ENCODE peak calls at places on chromosomes 7 and 10, in nine cellular contexts. I is ascending aorta, R is neural progenitor cell, K is adrenal gland, Y is cardiac muscle cell, Z is hepatocyte, X is A549, B is tibial artery, L is upper lobe of left lung. A is an unnamed sample. For H3K4me1, the result is how much of the 10 kb centered on the place peaks cover.

GRCh38 chr10:33773895-33774480 is 439.5 kb upstream of the NRP1 start:
- DNase-seq in I (no peak), R (no peak), K (no peak), Y (no peak), Z (no peak), X (no peak), B (no peak), L (no peak), A (no peak)

GRCh38 chr10:13698217-13698616 is 111.5 kb downstream of the PRPF18 start:
- DNase-seq in I (no peak), R (no peak), K (no peak), Y (peak), Z (no peak), X (no peak), B (no peak), L (no peak), A (no peak)

GRCh38 chr10:88893611-88894010 is 13.6 kb downstream of the STAMBPL1 start:
- DNase-seq in I (no peak), R (no peak), K (peak), Y (peak), Z (no peak), X (no peak), B (no peak), L (no peak), A (no peak)

GRCh38 chr7:32214913-32215312 is 144.7 kb upstream of the PDE1C start:
- DNase-seq in I (no peak), R (no peak), K (no peak), Y (no peak), Z (no peak), X (no peak), B (no peak), L (no peak), A (no peak)

GRCh38 chr7:106199813-106200364 is 84.9 kb downstream of the NAMPT start:
- DNase-seq in I (no peak), R (no peak), K (no peak), Y (no peak), Z (no peak), X (no peak), B (no peak), L (no peak), A (no peak)

GRCh38 chr10:124911124-124912051 is 30.5 kb upstream of the ZRANB1 start:
- DNase-seq in I (no peak), R (no peak), K (peak), Y (peak), Z (no peak), X (no peak), B (no peak), L (no peak), A (no peak)

GRCh38 chr7:134712196-134712595 is 65.5 kb downstream of the BPGM start:
- DNase-seq in I (no peak), R (no peak), K (no peak), Y (no peak), Z (no peak), X (no peak), B (no peak), L (no peak), A (no peak)

GRCh38 chr7:116678812-116679211 is 6.8 kb downstream of the MET start:
- DNase-seq in I (no peak), R (no peak), K (no peak), Y (no peak), Z (no peak), X (no peak), B (no peak), L (no peak), A (no peak)

GRCh38 chr7:120951826-120952225 is 1.2 kb downstream of the ING3 start:
- DNase-seq in I (no peak), R (peak), K (no peak), Y (no peak), Z (no peak), X (no peak), B (no peak), L (no peak), A (no peak)

GRCh38 chr7:30692438-30692837 is 10.2 kb upstream of the CRHR2 start:
- DNase-seq in I (no peak), R (no peak), K (no peak), Y (no peak), Z (no peak), X (no peak), B (no peak), L (no peak), A (no peak)

GRCh38 chr7:46291064-46291463 is 370.0 kb upstream of the IGFBP3 start:
- DNase-seq in I (no peak), R (no peak), K (no peak), Y (peak), Z (peak), X (no peak), B (no peak), L (peak), A (no peak)

GRCh38 chr10:86666538-86666937 is 1.8 kb upstream of the LDB3 start:
- DNase-seq in I (no peak), R (no peak), K (no peak), Y (no peak), Z (no peak), X (no peak), B (peak), L (no peak), A (no peak)

GRCh38 chr10:10777723-10778122 is 239.9 kb upstream of the CELF2 start:
- DNase-seq in I (no peak), R (no peak), K (no peak), Y (no peak), Z (no peak), X (no peak), B (no peak), L (no peak), A (no peak)

GRCh38 chr7:151404216-151405011 is 5.4 kb downstream of the WDR86 start:
- DNase-seq in I (no peak), R (no peak), K (no peak), Y (peak), Z (peak), X (peak), B (no peak), L (peak), A (no peak)

GRCh38 chr7:108073305-108074070 is 56.7 kb downstream of the LAMB4 start:
- DNase-seq in I (no peak), R (no peak), K (no peak), Y (no peak), Z (no peak), X (no peak), B (no peak), L (no peak), A (no peak)

GRCh38 chr10:122363311-122363710 is 11.2 kb upstream of the PLEKHA1 start:
- DNase-seq in I (no peak), R (no peak), K (no peak), Y (no peak), Z (no peak), X (no peak), B (no peak), L (no peak), A (no peak)

GRCh38 chr7:47576031-47576908 is 5.6 kb downstream of the TNS3 start:
- DNase-seq in I (no peak), R (peak), K (peak), Y (peak), Z (peak), X (peak), B (peak), L (peak), A (no peak)

GRCh38 chr10:58431903-58432302 is 46.7 kb downstream of the TFAM start:
- DNase-seq in I (no peak), R (no peak), K (no peak), Y (no peak), Z (no peak), X (no peak), B (no peak), L (no peak), A (no peak)

GRCh38 chr7:104906546-104906945 is 107.5 kb upstream of the KMT2E start:
- DNase-seq in I (no peak), R (no peak), K (no peak), Y (no peak), Z (no peak), X (no peak), B (no peak), L (no peak), A (no peak)

GRCh38 chr7:92131093-92131492 is 3.2 kb downstream of the CYP51A1 start:
- DNase-seq in I (no peak), R (no peak), K (no peak), Y (no peak), Z (no peak), X (no peak), B (no peak), L (no peak), A (no peak)

GRCh38 chr7:114650491-114650890 is 235.9 kb downstream of the FOXP2 start:
- DNase-seq in I (no peak), R (no peak), K (no peak), Y (no peak), Z (no peak), X (no peak), B (no peak), L (no peak), A (no peak)

GRCh38 chr10:125460326-125460725 is 222.6 kb downstream of the TEX36 start:
- DNase-seq in I (no peak), R (no peak), K (no peak), Y (no peak), Z (no peak), X (no peak), B (no peak), L (no peak), A (no peak)

GRCh38 chr10:61404771-61405170 is 48.4 kb downstream of the TMEM26 start:
- DNase-seq in I (no peak), R (no peak), K (no peak), Y (peak), Z (no peak), X (no peak), B (no peak), L (no peak), A (no peak)

GRCh38 chr7:100895956-100896742 is 461 bp upstream of the ACHE start:
- DNase-seq in I (no peak), R (peak), K (peak), Y (no peak), Z (peak), X (peak), B (no peak), L (peak), A (no peak)

GRCh38 chr10:16788778-16789177 is 28.4 kb downstream of the RSU1 start:
- DNase-seq in I (no peak), R (no peak), K (no peak), Y (no peak), Z (no peak), X (no peak), B (no peak), L (no peak), A (no peak)

GRCh38 chr10:124722812-124723783 is 21.1 kb downstream of the FAM53B start:
- DNase-seq in I (no peak), R (no peak), K (peak), Y (no peak), Z (no peak), X (no peak), B (peak), L (peak), A (peak)

GRCh38 chr10:74750848-74751274 is 75.5 kb upstream of the KAT6B start:
- DNase-seq in I (no peak), R (no peak), K (no peak), Y (no peak), Z (no peak), X (no peak), B (peak), L (no peak), A (no peak)

GRCh38 chr7:30657131-30657530 is 25.1 kb downstream of the CRHR2 start:
- DNase-seq in I (no peak), R (no peak), K (no peak), Y (no peak), Z (no peak), X (no peak), B (no peak), L (no peak), A (no peak)

GRCh38 chr10:86755454-86755739 is 1.0 kb upstream of the BMPR1A start:
- DNase-seq in I (no peak), R (no peak), K (no peak), Y (no peak), Z (no peak), X (no peak), B (no peak), L (no peak), A (no peak)

GRCh38 chr10:114779803-114780609 is 41.6 kb upstream of the FHIP2A start:
- DNase-seq in I (no peak), R (peak), K (no peak), Y (peak), Z (peak), X (peak), B (no peak), L (no peak), A (no peak)

GRCh38 chr10:124705021-124705740 is 39.0 kb downstream of the FAM53B start:
- DNase-seq in I (no peak), R (no peak), K (no peak), Y (no peak), Z (no peak), X (no peak), B (no peak), L (no peak), A (no peak)

GRCh38 chr7:147978651-147979050 is 611.9 kb upstream of the C7orf33 start:
- DNase-seq in I (no peak), R (no peak), K (no peak), Y (no peak), Z (no peak), X (no peak), B (no peak), L (no peak), A (no peak)

GRCh38 chr10:47425813-47426419 is 41.8 kb upstream of the ZNF488 start:
- DNase-seq in I (no peak), R (no peak), K (no peak), Y (no peak), Z (no peak), X (no peak), B (no peak), L (no peak), A (no peak)

GRCh38 chr7:129013048-129013721 is 41.7 kb downstream of the TNPO3 start:
- DNase-seq in I (no peak), R (no peak), K (no peak), Y (no peak), Z (no peak), X (no peak), B (no peak), L (no peak), A (no peak)

GRCh38 chr10:116836087-116836486 is 13.2 kb upstream of the ENO4 start:
- DNase-seq in I (no peak), R (peak), K (no peak), Y (no peak), Z (no peak), X (peak), B (no peak), L (no peak), A (no peak)

GRCh38 chr7:8152489-8153192 is 109.3 kb downstream of the ICA1 start:
- DNase-seq in I (no peak), R (no peak), K (no peak), Y (no peak), Z (no peak), X (no peak), B (no peak), L (no peak), A (no peak)

GRCh38 chr10:48733329-48733728 is 48.7 kb downstream of the WDFY4 start:
- DNase-seq in I (no peak), R (no peak), K (no peak), Y (no peak), Z (no peak), X (no peak), B (no peak), L (no peak), A (no peak)

GRCh38 chr10:50610364-50610763 is 13.4 kb downstream of the SGMS1 start:
- DNase-seq in I (no peak), R (no peak), K (peak), Y (peak), Z (peak), X (no peak), B (no peak), L (no peak), A (no peak)
- H3K4me1 ChIP-seq in I (under half), R (under half), K (under half), Y (under half), Z (under half), X (under half), B (under half), L (under half), A (under half)

GRCh38 chr7:137579913-137580640 is 236.5 kb upstream of the PTN start:
- DNase-seq in I (no peak), R (no peak), K (no peak), Y (peak), Z (no peak), X (no peak), B (no peak), L (no peak), A (no peak)

GRCh38 chr7:137576481-137576880 is 232.9 kb upstream of the PTN start:
- DNase-seq in I (no peak), R (no peak), K (no peak), Y (no peak), Z (no peak), X (no peak), B (no peak), L (no peak), A (no peak)

GRCh38 chr7:137578541-137578940 is 235.0 kb upstream of the PTN start:
- DNase-seq in I (no peak), R (no peak), K (no peak), Y (no peak), Z (no peak), X (no peak), B (no peak), L (no peak), A (no peak)

GRCh38 chr7:137574836-137575235 is 231.3 kb upstream of the PTN start:
- DNase-seq in I (no peak), R (no peak), K (no peak), Y (no peak), Z (no peak), X (no peak), B (no peak), L (no peak), A (no peak)

GRCh38 chr7:137577184-137577583 is 233.7 kb upstream of the PTN start:
- DNase-seq in I (no peak), R (no peak), K (no peak), Y (no peak), Z (no peak), X (no peak), B (no peak), L (no peak), A (no peak)
- H3K27ac ChIP-seq in I (no peak), R (no peak), K (no peak), Y (no peak), Z (no peak), X (no peak), B (no peak), L (no peak), A (no peak)

GRCh38 chr7:141262101-141262819 is 188.4 kb downstream of the TMEM178B start:
- DNase-seq in I (no peak), R (peak), K (no peak), Y (no peak), Z (no peak), X (no peak), B (no peak), L (no peak), A (no peak)
- TF ChIP-seq CTCF in I (no peak), R (peak), K (no peak), Y (no peak), Z (peak), X (no peak), B (no peak), L (no peak), A (no peak)

GRCh38 chr7:157651366-157652160 is 314.8 kb downstream of the DNAJB6 start:
- DNase-seq in I (no peak), R (no peak), K (no peak), Y (no peak), Z (no peak), X (no peak), B (peak), L (no peak), A (no peak)
- H3K4me1 ChIP-seq in I (under half), R (under half), K (under half), Y (under half), Z (under half), X (under half), B (under half), L (under half), A (under half)

DNA sequence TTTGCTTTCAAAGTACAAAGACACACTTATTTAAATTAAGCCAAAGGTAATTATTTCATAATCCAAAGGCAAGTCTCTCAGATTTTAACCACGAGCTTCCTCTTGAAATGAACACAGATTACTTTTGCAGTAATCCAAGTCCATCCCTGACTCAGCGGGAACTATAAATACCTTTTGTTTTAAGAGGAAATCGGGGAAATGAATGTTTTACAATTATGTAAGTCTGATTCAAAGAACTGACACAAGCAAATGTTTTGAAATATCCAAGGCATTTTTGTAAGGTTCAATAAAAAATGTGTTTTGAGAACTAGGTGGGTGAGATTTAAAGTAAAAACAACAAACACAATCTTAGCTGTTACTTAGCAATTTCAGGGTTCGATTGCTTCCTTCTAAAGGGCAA is 179.8 kb upstream of the ASAH2 start:
- DNase-seq in I (no peak), R (no peak), K (no peak), Y (peak), Z (no peak), X (no peak), B (no peak), L (no peak), A (no peak)
- H3K27ac ChIP-seq in I (peak), R (no peak), K (no peak), Y (no peak), Z (no peak), X (no peak), B (peak), L (peak), A (no peak)

A was measured in CD8-positive, alpha-beta T cell.